ENCODE peak calls at places on chromosomes 3 and 15, in four cellular contexts. B is CD8-positive, alpha-beta memory T cell; L is Calu3; S is kidney epithelial cell. V is an unnamed sample.

GRCh38 chr3:98971183-98971681 is 69.7 kb upstream of the DCBLD2 start:
- DNase-seq in L (peak), S (peak), B (no peak), V (peak)

GRCh38 chr15:96330450-96331140 is at the start of gene NR2F2:
- DNase-seq in L (peak), B (peak), S (peak), V (peak)

GRCh38 chr15:100191161-100191560 is 150.6 kb downstream of the ADAMTS17 start:
- DNase-seq in B (no peak), S (no peak), L (no peak), V (no peak)

GRCh38 chr3:150216041-150216811 is 191.9 kb upstream of the TSC22D2 start:
- DNase-seq in L (no peak), S (no peak), B (no peak), V (no peak)

GRCh38 chr3:28575748-28576589 is 227.3 kb upstream of the AZI2 start:
- DNase-seq in S (no peak), L (no peak), B (no peak), V (no peak)

GRCh38 chr3:65615329-65615728 is 423.4 kb downstream of the MAGI1 start:
- DNase-seq in S (no peak), L (no peak), B (no peak), V (no peak)

GRCh38 chr3:184815046-184815930 is 3.3 kb downstream of the VPS8 start:
- DNase-seq in L (no peak), B (no peak), S (peak), V (no peak)

GRCh38 chr3:150059729-150060128 is 89.0 kb upstream of the PFN2 start:
- DNase-seq in B (no peak), L (no peak), S (no peak), V (no peak)

GRCh38 chr15:22960126-22960525 is 20.0 kb downstream of the CYFIP1 start:
- DNase-seq in B (no peak), S (no peak), L (no peak), V (no peak)

GRCh38 chr3:186896875-186897274 is 33.5 kb upstream of the ST6GAL1 start:
- DNase-seq in L (no peak), S (no peak), B (no peak), V (no peak)

GRCh38 chr15:35306361-35306981 is 221.4 kb upstream of the NANOGP8 start:
- DNase-seq in L (peak), S (peak), B (no peak), V (peak)

GRCh38 chr3:100465871-100466777 is 26.3 kb upstream of the TMEM45A start:
- DNase-seq in B (no peak), L (no peak), S (no peak), V (no peak)

GRCh38 chr15:34682673-34683072 is 72.1 kb downstream of the GJD2 start:
- DNase-seq in B (no peak), L (no peak), S (peak), V (no peak)

GRCh38 chr3:141556034-141556433 is 69.2 kb downstream of the RASA2 start:
- DNase-seq in L (no peak), S (no peak), B (no peak), V (no peak)

V was measured in HT-29.